ENCODE peak calls at places on chromosomes 6 and 20, in seven cellular contexts. Z is HFFc6; D is CD4-positive, alpha-beta T cell; N is astrocyte of the spinal cord; S is lower leg skin; X is colonic mucosa; A is psoas muscle. O is an unnamed sample.

GRCh38 chr6:27871919-27872633 is 40.1 kb downstream of the OR2B2 start:
- DNase-seq in Z (peak), D (peak), N (peak), S (peak), X (peak), A (no peak), O (peak)

GRCh38 chr20:25084616-25085187 is 2.8 kb upstream of the VSX1 start:
- DNase-seq in Z (no peak), D (no peak), N (no peak), S (no peak), X (no peak), A (peak), O (no peak)

GRCh38 chr20:60050193-60050960 is 92.2 kb downstream of the CDH26 start:
- DNase-seq in Z (no peak), D (no peak), N (no peak), S (peak), X (no peak), A (no peak), O (peak)

GRCh38 chr6:139722540-139722939 is 348.1 kb upstream of the CITED2 start:
- DNase-seq in Z (no peak), D (no peak), N (peak), S (no peak), X (no peak), A (no peak), O (no peak)

GRCh38 chr20:63273180-63273579 is 567 bp downstream of the ARFGAP1 start:
- DNase-seq in Z (no peak), D (no peak), N (no peak), S (no peak), X (no peak), A (no peak), O (no peak)

GRCh38 chr20:62287759-62288534 is 14.8 kb upstream of the ADRM1 start:
- DNase-seq in Z (no peak), D (no peak), N (no peak), S (no peak), X (no peak), A (no peak), O (no peak)

GRCh38 chr20:59825944-59826759 is 107.3 kb downstream of the SYCP2 start:
- DNase-seq in Z (no peak), D (no peak), N (no peak), S (peak), X (peak), A (no peak), O (peak)

GRCh38 chr6:89239338-89239737 is 22.2 kb upstream of the GABRR1 start:
- DNase-seq in Z (no peak), D (no peak), N (no peak), S (no peak), X (no peak), A (no peak), O (no peak)

GRCh38 chr6:88814909-88815308 is 148.5 kb downstream of the RNGTT start:
- DNase-seq in Z (no peak), D (no peak), N (no peak), S (no peak), X (no peak), A (no peak), O (no peak)

GRCh38 chr20:52572687-52573086 is 381.1 kb upstream of the ZFP64 start:
- DNase-seq in Z (no peak), D (no peak), N (peak), S (no peak), X (no peak), A (no peak), O (no peak)

GRCh38 chr6:226516-227073 is 65.7 kb upstream of the DUSP22 start:
- DNase-seq in Z (no peak), D (no peak), N (no peak), S (no peak), X (no peak), A (no peak), O (no peak)

GRCh38 chr6:12238191-12238590 is 52.0 kb upstream of the EDN1 start:
- DNase-seq in Z (no peak), D (no peak), N (no peak), S (no peak), X (no peak), A (no peak), O (no peak)

GRCh38 chr20:54231006-54231405 is 23.1 kb downstream of the PFDN4 start:
- DNase-seq in Z (no peak), D (no peak), N (no peak), S (no peak), X (no peak), A (no peak), O (no peak)

GRCh38 chr6:100453701-100454521 is 10.8 kb downstream of the SIM1 start:
- DNase-seq in Z (peak), D (no peak), N (no peak), S (no peak), X (no peak), A (peak), O (peak)

GRCh38 chr6:75827163-75827562 is 78.1 kb downstream of the MYO6 start:
- DNase-seq in Z (no peak), D (no peak), N (no peak), S (no peak), X (no peak), A (no peak), O (no peak)

GRCh38 chr20:62735331-62735821 is 26.7 kb downstream of the NTSR1 start:
- DNase-seq in Z (peak), D (no peak), N (no peak), S (peak), X (no peak), A (peak), O (no peak)

GRCh38 chr6:111661541-111662041 is 55.9 kb upstream of the TRAF3IP2 start:
- DNase-seq in Z (no peak), D (no peak), N (no peak), S (no peak), X (peak), A (peak), O (no peak)

DNA sequence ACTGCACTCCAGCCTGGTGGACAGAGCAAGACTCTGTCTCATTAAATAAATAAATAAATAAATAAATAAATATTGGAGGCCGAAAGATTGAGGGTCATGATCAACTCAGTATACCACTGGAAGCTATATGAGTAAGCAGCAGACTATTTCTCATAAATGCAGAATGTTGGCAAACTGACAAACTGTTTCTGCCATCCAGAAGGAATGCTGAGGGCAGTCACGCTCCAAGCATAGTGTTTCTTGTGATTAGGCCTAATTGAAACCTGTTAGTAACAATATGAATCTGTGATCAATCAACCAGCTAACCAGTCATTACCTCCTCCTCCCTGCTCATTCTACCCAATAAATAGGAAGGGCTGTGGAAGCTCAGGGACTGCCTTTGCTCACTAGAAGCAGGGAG is 15.2 kb upstream of the KCNK15 start:
- DNase-seq in Z (peak), D (no peak), N (peak), S (no peak), X (no peak), A (no peak), O (no peak)
- TF ChIP-seq CTCF in Z (no peak), D (no peak), N (no peak), S (no peak), X (no peak), A (no peak), O (no peak)

GRCh38 chr6:44397424-44398169 is 10.1 kb downstream of the CDC5L start:
- DNase-seq in Z (no peak), D (no peak), N (no peak), S (no peak), X (no peak), A (no peak), O (no peak)
- TF ChIP-seq CTCF in Z (peak), D (no peak), N (no peak), S (no peak), X (no peak), A (no peak), O (no peak)

GRCh38 chr20:22106308-22106938 is 401.0 kb downstream of the PAX1 start:
- DNase-seq in Z (no peak), D (no peak), N (peak), S (no peak), X (no peak), A (no peak), O (peak)
- TF ChIP-seq CTCF in Z (peak), D (no peak), N (peak), S (no peak), X (no peak), A (no peak), O (peak)

GRCh38 chr20:47851774-47852173 is 66.5 kb upstream of the SULF2 start:
- DNase-seq in Z (no peak), D (no peak), N (no peak), S (no peak), X (no peak), A (no peak), O (no peak)
- TF ChIP-seq CTCF in Z (no peak), D (no peak), N (no peak), S (no peak), X (no peak), A (no peak), O (no peak)

DNA sequence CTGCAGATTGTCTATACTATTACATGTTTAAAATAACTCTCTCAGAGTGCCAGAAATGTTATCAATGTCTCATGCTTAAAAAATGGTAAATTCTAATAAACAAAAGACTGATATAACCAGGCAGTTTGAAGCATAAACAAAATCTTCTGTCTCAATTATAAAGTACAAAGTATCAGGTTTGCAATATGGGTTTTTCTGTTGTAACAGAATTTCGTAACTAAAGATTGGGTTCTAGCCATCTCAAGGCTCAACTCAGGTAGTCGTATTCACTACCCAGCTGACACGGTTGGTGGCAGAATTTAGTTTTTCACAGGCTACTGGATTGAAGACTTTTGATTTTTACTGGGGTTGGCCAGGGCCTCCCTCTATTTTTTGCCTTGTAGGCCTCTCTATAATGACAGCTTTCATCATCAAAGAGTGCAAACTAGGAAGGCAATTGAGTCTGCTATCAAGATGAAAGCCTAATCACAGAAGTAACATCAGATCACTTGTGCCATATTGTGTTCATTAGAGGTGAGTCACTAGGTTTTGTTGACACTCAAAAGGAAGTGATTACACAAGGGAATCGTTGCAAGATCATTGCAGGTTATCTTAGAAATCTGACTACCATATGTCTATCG is 3.6 kb downstream of the CYP39A1 start:
- DNase-seq in Z (no peak), D (no peak), N (no peak), S (no peak), X (no peak), A (no peak), O (peak)
- TF ChIP-seq CTCF in Z (no peak), D (no peak), N (no peak), S (no peak), X (no peak), A (no peak), O (no peak)

GRCh38 chr6:165987483-165988305 is 180.0 kb downstream of the TBXT start:
- DNase-seq in Z (no peak), D (no peak), N (peak), S (no peak), X (no peak), A (peak), O (no peak)
- TF ChIP-seq CTCF in Z (no peak), D (no peak), N (peak), S (no peak), X (no peak), A (no peak), O (peak)

DNA sequence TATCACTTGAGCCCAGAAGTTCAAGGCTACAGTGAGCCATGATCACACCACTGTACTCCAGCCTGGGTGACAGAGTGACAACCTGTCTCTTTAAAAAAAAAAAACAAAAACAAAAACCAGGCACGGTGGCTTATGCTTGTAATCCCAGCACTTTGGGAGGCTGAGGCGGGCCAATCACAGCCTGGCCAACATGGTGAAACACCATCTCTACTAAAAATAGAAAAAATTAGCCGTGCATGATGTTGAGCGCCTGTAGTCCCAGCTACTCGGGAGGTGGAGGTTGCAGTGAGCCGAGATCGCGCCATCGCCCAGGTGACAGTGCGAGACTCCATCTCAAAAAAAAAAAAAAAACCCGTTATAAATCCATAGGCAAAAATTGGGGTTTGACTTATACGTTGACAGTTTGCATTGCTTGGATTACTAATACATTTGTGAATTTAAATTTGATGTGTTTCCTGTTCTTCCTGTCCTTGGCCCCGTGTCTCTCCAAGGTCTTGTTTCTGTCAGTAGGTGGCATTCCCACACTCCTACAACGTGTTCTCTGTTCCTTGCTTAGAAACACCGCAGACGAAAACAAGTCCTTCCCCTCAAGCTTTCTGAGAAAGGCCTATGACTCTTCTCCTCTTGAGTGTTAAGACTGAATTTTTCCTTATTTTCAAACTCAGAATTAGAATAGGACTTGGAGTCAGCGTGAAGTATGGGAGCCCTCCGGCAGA is 147.0 kb downstream of the DTNBP1 start:
- DNase-seq in Z (no peak), D (no peak), N (no peak), S (no peak), X (no peak), A (no peak), O (no peak)
- TF ChIP-seq CTCF in Z (no peak), D (no peak), N (no peak), S (no peak), X (no peak), A (no peak), O (peak)

GRCh38 chr6:56513631-56514030 is 129.1 kb downstream of the DST start:
- DNase-seq in Z (peak), D (no peak), N (no peak), S (no peak), X (no peak), A (no peak), O (no peak)

GRCh38 chr6:56511591-56511990 is 131.1 kb downstream of the DST start:
- DNase-seq in Z (no peak), D (no peak), N (no peak), S (no peak), X (no peak), A (no peak), O (no peak)

GRCh38 chr6:56509031-56509430 is 133.7 kb downstream of the DST start:
- DNase-seq in Z (no peak), D (no peak), N (peak), S (no peak), X (no peak), A (no peak), O (no peak)

GRCh38 chr6:56514395-56514794 is 128.3 kb downstream of the DST start:
- DNase-seq in Z (no peak), D (no peak), N (no peak), S (no peak), X (no peak), A (no peak), O (peak)

GRCh38 chr6:56510984-56511531 is 131.6 kb downstream of the DST start:
- DNase-seq in Z (no peak), D (no peak), N (no peak), S (no peak), X (peak), A (no peak), O (no peak)
- TF ChIP-seq CTCF in Z (no peak), D (no peak), N (no peak), S (no peak), X (no peak), A (no peak), O (no peak)

GRCh38 chr20:47662483-47663353 is 122.6 kb downstream of the SULF2 start:
- DNase-seq in Z (no peak), D (no peak), N (no peak), S (peak), X (no peak), A (no peak), O (no peak)

GRCh38 chr20:47659904-47660601 is 125.2 kb downstream of the SULF2 start:
- DNase-seq in Z (no peak), D (no peak), N (no peak), S (peak), X (no peak), A (no peak), O (no peak)

GRCh38 chr20:47661714-47662113 is 123.6 kb downstream of the SULF2 start:
- DNase-seq in Z (no peak), D (no peak), N (no peak), S (peak), X (no peak), A (no peak), O (no peak)

GRCh38 chr20:47660602-47660905 is 124.7 kb downstream of the SULF2 start:
- DNase-seq in Z (no peak), D (no peak), N (no peak), S (no peak), X (no peak), A (no peak), O (no peak)

DNA sequence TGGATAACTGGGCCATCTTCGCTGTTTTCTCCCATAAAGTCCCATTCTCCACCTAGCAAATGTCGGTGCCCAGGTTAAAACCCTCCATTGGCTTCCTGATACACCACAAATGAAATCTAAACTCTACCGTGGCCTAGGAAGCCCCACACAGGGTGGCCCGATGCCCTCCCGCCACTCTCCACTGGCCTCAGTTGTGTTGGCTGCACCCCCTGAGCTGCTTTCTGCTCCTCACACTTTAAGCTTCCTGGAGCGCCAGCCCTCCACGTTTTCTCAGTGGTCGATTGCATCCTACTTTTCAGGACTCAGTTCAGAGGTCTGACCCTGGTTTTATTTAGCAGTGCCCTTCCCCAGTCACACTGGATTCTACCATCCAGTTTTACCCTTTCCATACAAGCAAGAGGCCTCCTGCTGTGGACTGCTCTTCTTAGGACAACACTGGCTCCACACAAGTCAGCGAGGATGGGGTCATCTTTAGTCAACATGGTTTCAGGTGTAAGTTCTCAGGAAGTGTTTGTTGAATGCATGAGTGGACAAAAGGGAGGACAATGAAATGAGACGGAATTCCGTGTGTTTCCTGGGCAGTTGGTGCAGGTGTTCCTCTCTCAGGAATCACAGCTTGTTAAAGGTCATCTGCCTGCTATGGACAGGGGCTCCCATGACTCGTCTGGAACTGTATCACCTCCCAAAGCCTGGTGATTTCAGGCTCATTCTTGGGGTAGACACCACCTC is 124.1 kb downstream of the SULF2 start:
- DNase-seq in Z (no peak), D (no peak), N (no peak), S (peak), X (no peak), A (no peak), O (no peak)
- TF ChIP-seq CTCF in Z (no peak), D (no peak), N (no peak), S (no peak), X (no peak), A (no peak), O (no peak)

DNA sequence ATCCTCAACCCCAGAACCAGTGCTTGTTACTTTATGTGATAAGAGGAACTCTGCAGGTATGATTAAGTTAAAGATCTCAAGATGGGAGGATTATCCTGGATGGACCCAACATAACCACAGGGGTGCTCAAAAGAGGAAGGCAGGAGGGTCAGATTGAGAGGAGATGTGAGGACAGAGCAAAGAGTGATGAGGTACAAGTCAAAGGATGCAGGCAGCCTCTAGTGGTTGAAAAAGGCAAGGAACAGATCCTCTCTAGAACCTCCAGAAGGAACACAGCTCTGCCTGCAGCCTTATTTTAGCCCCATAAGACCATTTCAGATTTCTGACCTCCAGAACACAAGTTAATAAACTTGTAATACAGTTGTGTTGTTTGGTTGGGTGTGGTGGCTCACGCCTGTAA is 41.2 kb downstream of the PDSS2 start:
- DNase-seq in Z (peak), D (no peak), N (no peak), S (no peak), X (no peak), A (no peak), O (no peak)
- TF ChIP-seq CTCF in Z (peak), D (no peak), N (peak), S (no peak), X (no peak), A (no peak), O (peak)